ENCODE peak calls at places on chromosomes 13 and 19, in seven cellular contexts. One of them, this sample, is unnamed.

GRCh38 chr19:7783991-7784421 is 21.0 kb downstream of the CLEC4M start:
- DNase-seq in fibroblast of villous mesenchyme: peak
- DNase-seq in stromal cell of bone marrow: peak
- DNase-seq in stimulated activated CD4-positive, alpha-beta T cell treated with anti-CD3 and anti-CD28 coated beads, Interleukin-1b, Interleukin-23, amount 100 ng/mL, for 24 hours: no peak
- DNase-seq in germinal center: no peak
- DNase-seq in osteoblast: peak
- DNase-seq in breast epithelium: no peak
- DNase-seq in this sample: no peak

GRCh38 chr19:52963229-52963760 is 614 bp upstream of the ZNF816 start:
- DNase-seq in fibroblast of villous mesenchyme: no peak
- DNase-seq in stromal cell of bone marrow: no peak
- DNase-seq in stimulated activated CD4-positive, alpha-beta T cell treated with anti-CD3 and anti-CD28 coated beads, Interleukin-1b, Interleukin-23, amount 100 ng/mL, for 24 hours: no peak
- DNase-seq in germinal center: peak
- DNase-seq in osteoblast: peak
- DNase-seq in breast epithelium: no peak
- DNase-seq in this sample: no peak

GRCh38 chr13:111389621-111390521 is 69.4 kb downstream of the TEX29 start:
- DNase-seq in fibroblast of villous mesenchyme: no peak
- DNase-seq in stromal cell of bone marrow: no peak
- DNase-seq in stimulated activated CD4-positive, alpha-beta T cell treated with anti-CD3 and anti-CD28 coated beads, Interleukin-1b, Interleukin-23, amount 100 ng/mL, for 24 hours: no peak
- DNase-seq in germinal center: no peak
- DNase-seq in osteoblast: no peak
- DNase-seq in breast epithelium: no peak
- DNase-seq in this sample: no peak

GRCh38 chr19:843180-843835 is 2.5 kb downstream of the PRTN3 start:
- DNase-seq in fibroblast of villous mesenchyme: no peak
- DNase-seq in stromal cell of bone marrow: no peak
- DNase-seq in stimulated activated CD4-positive, alpha-beta T cell treated with anti-CD3 and anti-CD28 coated beads, Interleukin-1b, Interleukin-23, amount 100 ng/mL, for 24 hours: no peak
- DNase-seq in germinal center: no peak
- DNase-seq in osteoblast: no peak
- DNase-seq in breast epithelium: no peak
- DNase-seq in this sample: no peak

GRCh38 chr13:27621366-27622101 is at the start of gene POLR1D:
- DNase-seq in fibroblast of villous mesenchyme: peak
- DNase-seq in stromal cell of bone marrow: no peak
- DNase-seq in stimulated activated CD4-positive, alpha-beta T cell treated with anti-CD3 and anti-CD28 coated beads, Interleukin-1b, Interleukin-23, amount 100 ng/mL, for 24 hours: peak
- DNase-seq in germinal center: peak
- DNase-seq in osteoblast: peak
- DNase-seq in breast epithelium: peak
- DNase-seq in this sample: no peak

GRCh38 chr19:50555447-50556235 is 12.6 kb downstream of the LRRC4B start:
- DNase-seq in fibroblast of villous mesenchyme: peak
- DNase-seq in stromal cell of bone marrow: no peak
- DNase-seq in stimulated activated CD4-positive, alpha-beta T cell treated with anti-CD3 and anti-CD28 coated beads, Interleukin-1b, Interleukin-23, amount 100 ng/mL, for 24 hours: no peak
- DNase-seq in germinal center: no peak
- DNase-seq in osteoblast: peak
- DNase-seq in breast epithelium: no peak
- DNase-seq in this sample: no peak

GRCh38 chr19:9863759-9864158 is 28.6 kb downstream of the PIN1 start:
- DNase-seq in fibroblast of villous mesenchyme: no peak
- DNase-seq in stromal cell of bone marrow: no peak
- DNase-seq in stimulated activated CD4-positive, alpha-beta T cell treated with anti-CD3 and anti-CD28 coated beads, Interleukin-1b, Interleukin-23, amount 100 ng/mL, for 24 hours: no peak
- DNase-seq in germinal center: no peak
- DNase-seq in osteoblast: no peak
- DNase-seq in breast epithelium: no peak
- DNase-seq in this sample: no peak

GRCh38 chr19:29255006-29255405 is 42.1 kb upstream of the UQCRFS1 start:
- DNase-seq in fibroblast of villous mesenchyme: no peak
- DNase-seq in stromal cell of bone marrow: no peak
- DNase-seq in stimulated activated CD4-positive, alpha-beta T cell treated with anti-CD3 and anti-CD28 coated beads, Interleukin-1b, Interleukin-23, amount 100 ng/mL, for 24 hours: no peak
- DNase-seq in germinal center: no peak
- DNase-seq in osteoblast: no peak
- DNase-seq in breast epithelium: no peak
- DNase-seq in this sample: no peak

GRCh38 chr13:34201050-34201913 is 383.3 kb downstream of the RFC3 start:
- DNase-seq in fibroblast of villous mesenchyme: peak
- DNase-seq in stromal cell of bone marrow: peak
- DNase-seq in stimulated activated CD4-positive, alpha-beta T cell treated with anti-CD3 and anti-CD28 coated beads, Interleukin-1b, Interleukin-23, amount 100 ng/mL, for 24 hours: no peak
- DNase-seq in germinal center: no peak
- DNase-seq in osteoblast: peak
- DNase-seq in breast epithelium: no peak
- DNase-seq in this sample: no peak

GRCh38 chr13:74132768-74133656 is 1.2 kb downstream of the KLF12 start:
- DNase-seq in fibroblast of villous mesenchyme: peak
- DNase-seq in stromal cell of bone marrow: peak
- DNase-seq in stimulated activated CD4-positive, alpha-beta T cell treated with anti-CD3 and anti-CD28 coated beads, Interleukin-1b, Interleukin-23, amount 100 ng/mL, for 24 hours: peak
- DNase-seq in germinal center: peak
- DNase-seq in osteoblast: peak
- DNase-seq in breast epithelium: no peak
- DNase-seq in this sample: no peak

GRCh38 chr19:13795595-13796300 is 505 bp downstream of the ZSWIM4 start:
- DNase-seq in fibroblast of villous mesenchyme: no peak
- DNase-seq in stromal cell of bone marrow: no peak
- DNase-seq in stimulated activated CD4-positive, alpha-beta T cell treated with anti-CD3 and anti-CD28 coated beads, Interleukin-1b, Interleukin-23, amount 100 ng/mL, for 24 hours: no peak
- DNase-seq in germinal center: peak
- DNase-seq in osteoblast: peak
- DNase-seq in breast epithelium: no peak
- DNase-seq in this sample: no peak

GRCh38 chr19:4206818-4207484 is 22.4 kb upstream of the EBI3 start:
- DNase-seq in fibroblast of villous mesenchyme: peak
- DNase-seq in stromal cell of bone marrow: no peak
- DNase-seq in stimulated activated CD4-positive, alpha-beta T cell treated with anti-CD3 and anti-CD28 coated beads, Interleukin-1b, Interleukin-23, amount 100 ng/mL, for 24 hours: no peak
- DNase-seq in germinal center: no peak
- DNase-seq in osteoblast: peak
- DNase-seq in breast epithelium: no peak
- DNase-seq in this sample: no peak

GRCh38 chr13:113584870-113585671 is 518 bp downstream of the TFDP1 start:
- DNase-seq in fibroblast of villous mesenchyme: peak
- DNase-seq in stromal cell of bone marrow: no peak
- DNase-seq in stimulated activated CD4-positive, alpha-beta T cell treated with anti-CD3 and anti-CD28 coated beads, Interleukin-1b, Interleukin-23, amount 100 ng/mL, for 24 hours: no peak
- DNase-seq in germinal center: peak
- DNase-seq in osteoblast: peak
- DNase-seq in breast epithelium: peak
- DNase-seq in this sample: no peak

GRCh38 chr13:62663767-62664166 is 1248.1 kb upstream of the PCDH20 start:
- DNase-seq in fibroblast of villous mesenchyme: no peak
- DNase-seq in stromal cell of bone marrow: no peak
- DNase-seq in stimulated activated CD4-positive, alpha-beta T cell treated with anti-CD3 and anti-CD28 coated beads, Interleukin-1b, Interleukin-23, amount 100 ng/mL, for 24 hours: no peak
- DNase-seq in germinal center: no peak
- DNase-seq in osteoblast: no peak
- DNase-seq in breast epithelium: no peak
- DNase-seq in this sample: no peak

GRCh38 chr19:51372649-51373504 is at the start of gene NKG7:
- DNase-seq in fibroblast of villous mesenchyme: no peak
- DNase-seq in stromal cell of bone marrow: no peak
- DNase-seq in stimulated activated CD4-positive, alpha-beta T cell treated with anti-CD3 and anti-CD28 coated beads, Interleukin-1b, Interleukin-23, amount 100 ng/mL, for 24 hours: peak
- DNase-seq in germinal center: no peak
- DNase-seq in osteoblast: no peak
- DNase-seq in breast epithelium: no peak
- DNase-seq in this sample: no peak

GRCh38 chr13:31207630-31208549 is 8.1 kb downstream of the B3GLCT start:
- DNase-seq in fibroblast of villous mesenchyme: peak
- DNase-seq in stromal cell of bone marrow: peak
- DNase-seq in stimulated activated CD4-positive, alpha-beta T cell treated with anti-CD3 and anti-CD28 coated beads, Interleukin-1b, Interleukin-23, amount 100 ng/mL, for 24 hours: no peak
- DNase-seq in germinal center: no peak
- DNase-seq in osteoblast: peak
- DNase-seq in breast epithelium: no peak
- DNase-seq in this sample: no peak

GRCh38 chr19:49362048-49362925 is at the start of gene TEAD2:
- DNase-seq in fibroblast of villous mesenchyme: peak
- DNase-seq in stromal cell of bone marrow: peak
- DNase-seq in stimulated activated CD4-positive, alpha-beta T cell treated with anti-CD3 and anti-CD28 coated beads, Interleukin-1b, Interleukin-23, amount 100 ng/mL, for 24 hours: no peak
- DNase-seq in germinal center: peak
- DNase-seq in osteoblast: peak
- DNase-seq in breast epithelium: no peak
- DNase-seq in this sample: no peak

GRCh38 chr19:44809856-44810554 is 1.1 kb downstream of the BCAM start:
- DNase-seq in fibroblast of villous mesenchyme: no peak
- DNase-seq in stromal cell of bone marrow: no peak
- DNase-seq in stimulated activated CD4-positive, alpha-beta T cell treated with anti-CD3 and anti-CD28 coated beads, Interleukin-1b, Interleukin-23, amount 100 ng/mL, for 24 hours: no peak
- DNase-seq in germinal center: no peak
- DNase-seq in osteoblast: peak
- DNase-seq in breast epithelium: no peak
- DNase-seq in this sample: no peak

GRCh38 chr13:27374126-27374613 is 50.2 kb upstream of the GTF3A start:
- DNase-seq in fibroblast of villous mesenchyme: no peak
- DNase-seq in stromal cell of bone marrow: no peak
- DNase-seq in stimulated activated CD4-positive, alpha-beta T cell treated with anti-CD3 and anti-CD28 coated beads, Interleukin-1b, Interleukin-23, amount 100 ng/mL, for 24 hours: no peak
- DNase-seq in germinal center: no peak
- DNase-seq in osteoblast: no peak
- DNase-seq in breast epithelium: no peak
- DNase-seq in this sample: no peak

GRCh38 chr13:104691765-104692164 is 1625.5 kb upstream of the SLC10A2 start:
- DNase-seq in fibroblast of villous mesenchyme: no peak
- DNase-seq in stromal cell of bone marrow: no peak
- DNase-seq in stimulated activated CD4-positive, alpha-beta T cell treated with anti-CD3 and anti-CD28 coated beads, Interleukin-1b, Interleukin-23, amount 100 ng/mL, for 24 hours: no peak
- DNase-seq in germinal center: no peak
- DNase-seq in osteoblast: no peak
- DNase-seq in breast epithelium: no peak
- DNase-seq in this sample: no peak

GRCh38 chr13:42384265-42384664 is 112.3 kb downstream of the AKAP11 start:
- DNase-seq in fibroblast of villous mesenchyme: no peak
- DNase-seq in stromal cell of bone marrow: no peak
- DNase-seq in stimulated activated CD4-positive, alpha-beta T cell treated with anti-CD3 and anti-CD28 coated beads, Interleukin-1b, Interleukin-23, amount 100 ng/mL, for 24 hours: no peak
- DNase-seq in germinal center: no peak
- DNase-seq in osteoblast: no peak
- DNase-seq in breast epithelium: no peak
- DNase-seq in this sample: no peak

GRCh38 chr13:20760872-20761271 is 12.9 kb downstream of the EEF1AKMT1 start:
- DNase-seq in fibroblast of villous mesenchyme: no peak
- DNase-seq in stromal cell of bone marrow: no peak
- DNase-seq in stimulated activated CD4-positive, alpha-beta T cell treated with anti-CD3 and anti-CD28 coated beads, Interleukin-1b, Interleukin-23, amount 100 ng/mL, for 24 hours: no peak
- DNase-seq in germinal center: no peak
- DNase-seq in osteoblast: no peak
- DNase-seq in breast epithelium: no peak
- DNase-seq in this sample: no peak

GRCh38 chr19:32662186-32662585 is 12.8 kb downstream of the ANKRD27 start:
- DNase-seq in fibroblast of villous mesenchyme: peak
- DNase-seq in stromal cell of bone marrow: peak
- DNase-seq in stimulated activated CD4-positive, alpha-beta T cell treated with anti-CD3 and anti-CD28 coated beads, Interleukin-1b, Interleukin-23, amount 100 ng/mL, for 24 hours: no peak
- DNase-seq in germinal center: no peak
- DNase-seq in osteoblast: peak
- DNase-seq in breast epithelium: no peak
- DNase-seq in this sample: no peak

GRCh38 chr19:36103842-36104552 is 6.9 kb upstream of the OVOL3 start:
- DNase-seq in fibroblast of villous mesenchyme: no peak
- DNase-seq in stromal cell of bone marrow: no peak
- DNase-seq in stimulated activated CD4-positive, alpha-beta T cell treated with anti-CD3 and anti-CD28 coated beads, Interleukin-1b, Interleukin-23, amount 100 ng/mL, for 24 hours: no peak
- DNase-seq in germinal center: no peak
- DNase-seq in osteoblast: peak
- DNase-seq in breast epithelium: no peak
- DNase-seq in this sample: no peak

GRCh38 chr13:109331898-109332297 is 454.5 kb downstream of the IRS2 start:
- DNase-seq in fibroblast of villous mesenchyme: peak
- DNase-seq in stromal cell of bone marrow: peak
- DNase-seq in stimulated activated CD4-positive, alpha-beta T cell treated with anti-CD3 and anti-CD28 coated beads, Interleukin-1b, Interleukin-23, amount 100 ng/mL, for 24 hours: no peak
- DNase-seq in germinal center: no peak
- DNase-seq in osteoblast: no peak
- DNase-seq in breast epithelium: no peak
- DNase-seq in this sample: no peak

GRCh38 chr19:4295972-4296771 is 6.0 kb downstream of the TMIGD2 start:
- DNase-seq in fibroblast of villous mesenchyme: peak
- DNase-seq in stromal cell of bone marrow: no peak
- DNase-seq in stimulated activated CD4-positive, alpha-beta T cell treated with anti-CD3 and anti-CD28 coated beads, Interleukin-1b, Interleukin-23, amount 100 ng/mL, for 24 hours: no peak
- DNase-seq in germinal center: no peak
- DNase-seq in osteoblast: peak
- DNase-seq in breast epithelium: no peak
- DNase-seq in this sample: peak

GRCh38 chr19:48539503-48540096 is 12.4 kb upstream of the SULT2B1 start:
- DNase-seq in fibroblast of villous mesenchyme: peak
- DNase-seq in stromal cell of bone marrow: peak
- DNase-seq in stimulated activated CD4-positive, alpha-beta T cell treated with anti-CD3 and anti-CD28 coated beads, Interleukin-1b, Interleukin-23, amount 100 ng/mL, for 24 hours: no peak
- DNase-seq in germinal center: no peak
- DNase-seq in osteoblast: peak
- DNase-seq in breast epithelium: no peak
- DNase-seq in this sample: peak